ENCODE peak calls at places on chromosome 10, in eight cellular contexts. D, T, S, L, B, M, Q and Z are unnamed samples.
A peak's percentile ranks its signal among the peaks of the same experiment; 100 is the strongest.

GRCh38 chr10:66940950-66941349 is 15.1 kb downstream of the LRRTM3 start:
- DNase-seq in Q (no peak), B (no peak), D (no peak), T (no peak), S (no peak), M (no peak), L (no peak), Z (no peak)

GRCh38 chr10:48606530-48607355 is 1.9 kb upstream of the ARHGAP22 start:
- DNase-seq in M (peak; percentile 58), S (peak; percentile 94), B (no peak), Q (no peak), T (peak; percentile 25), L (peak; percentile 34), D (no peak), Z (no peak)

GRCh38 chr10:111102381-111102973 is 25.6 kb downstream of the ADRA2A start:
- DNase-seq in B (no peak), S (no peak), Q (no peak), L (no peak), M (no peak), T (no peak), D (no peak), Z (no peak)

GRCh38 chr10:29499993-29500537 is 134.7 kb downstream of the SVIL start:
- DNase-seq in D (no peak), S (no peak), L (no peak), T (no peak), Q (no peak), M (no peak), B (no peak), Z (no peak)

GRCh38 chr10:113026679-113027078 is 76.6 kb downstream of the TCF7L2 start:
- DNase-seq in T (no peak), S (peak; percentile 80), B (no peak), Q (no peak), D (no peak), L (no peak), M (no peak), Z (no peak)

GRCh38 chr10:103564116-103564501 is 70.6 kb downstream of the NEURL1 start:
- DNase-seq in Q (no peak), L (no peak), M (no peak), B (no peak), S (no peak), D (no peak), T (no peak), Z (no peak)

GRCh38 chr10:79052311-79053080 is 16.3 kb upstream of the ZMIZ1 start:
- DNase-seq in L (no peak), D (peak; percentile 80), Q (peak; percentile 4), B (no peak), S (no peak), T (peak; percentile 33), M (peak; percentile 72), Z (peak; percentile 53)

GRCh38 chr10:105797234-105797890 is 1156.3 kb downstream of the SORCS3 start:
- DNase-seq in M (no peak), T (peak; percentile 43), Q (no peak), S (no peak), L (no peak), D (peak; percentile 54), B (no peak), Z (no peak)

GRCh38 chr10:52043811-52044210 is 270.3 kb upstream of the DKK1 start:
- DNase-seq in D (peak; percentile 31), M (no peak), Q (no peak), T (no peak), S (no peak), L (no peak), B (no peak), Z (no peak)

GRCh38 chr10:15526754-15527153 is 155.7 kb upstream of the FAM171A1 start:
- DNase-seq in Q (no peak), M (no peak), B (no peak), S (no peak), T (no peak), L (no peak), D (no peak), Z (no peak)

GRCh38 chr10:49328401-49329185 is 29.6 kb downstream of the C10orf71 start:
- DNase-seq in M (no peak), T (no peak), Q (no peak), L (no peak), S (no peak), B (no peak), D (no peak), Z (no peak)

GRCh38 chr10:93437000-93437945 is 44.9 kb downstream of the MYOF start:
- DNase-seq in L (peak; percentile 81), S (peak; percentile 99), D (peak; percentile 37), M (peak; percentile 89), B (no peak), Q (peak; percentile 69), T (no peak), Z (peak; percentile 81)

GRCh38 chr10:16904049-16904448 is 86.8 kb upstream of the RSU1 start:
- DNase-seq in S (no peak), B (no peak), L (no peak), Q (no peak), T (no peak), M (no peak), D (no peak), Z (no peak)

GRCh38 chr10:28930520-28931495 is 253.5 kb downstream of the BAMBI start:
- DNase-seq in L (no peak), S (no peak), Q (no peak), B (no peak), D (no peak), M (no peak), T (no peak), Z (peak; percentile 65)

GRCh38 chr10:79331226-79331625 is 16.0 kb upstream of the PPIF start:
- DNase-seq in Q (no peak), T (no peak), D (no peak), L (no peak), S (no peak), M (no peak), B (no peak), Z (peak; percentile 21)

GRCh38 chr10:51501396-51501795 is 198.0 kb downstream of the CSTF2T start:
- DNase-seq in D (no peak), L (no peak), M (no peak), Q (no peak), S (peak; percentile 60), T (no peak), B (no peak), Z (no peak)

GRCh38 chr10:124995605-124996004 is 53.7 kb downstream of the ZRANB1 start:
- DNase-seq in T (peak; percentile 40), D (no peak), L (no peak), Q (no peak), B (no peak), M (no peak), S (no peak), Z (peak; percentile 30)
- H3K36me3 ChIP-seq in T (peaks cover 7% of the 10 kb centered on the region), D (peaks cover 6% of the 10 kb centered on the region), L (peaks cover 51% of the 10 kb centered on the region), Q (peaks cover 76% of the 10 kb centered on the region), B (no peaks in the 10 kb centered on the region), M (peaks cover 88% of the 10 kb centered on the region), S (peaks cover 41% of the 10 kb centered on the region), Z (peaks cover 94% of the 10 kb centered on the region)

GRCh38 chr10:77507313-77507712 is 130.3 kb downstream of the KCNMA1 start:
- DNase-seq in M (no peak), B (no peak), L (no peak), D (no peak), Q (no peak), T (peak; percentile 57), S (no peak), Z (no peak)
- H3K4me1 ChIP-seq in M (peaks cover 6% of the 10 kb centered on the region), B (peaks cover 6% of the 10 kb centered on the region), L (peaks cover 60% of the 10 kb centered on the region), D (peaks cover 22% of the 10 kb centered on the region), Q (no peaks in the 10 kb centered on the region), T (peaks cover 11% of the 10 kb centered on the region), S (peaks cover 28% of the 10 kb centered on the region), Z (peaks cover 10% of the 10 kb centered on the region)

GRCh38 chr10:32151876-32152275 is 95.7 kb upstream of the KIF5B start:
- DNase-seq in L (no peak), T (no peak), M (peak; percentile 32), S (no peak), B (no peak), D (no peak), Q (no peak), Z (no peak)
- H3K4me3 ChIP-seq in L (no peak overlapping the region), T (no peak overlapping the region), M (no peak overlapping the region), S (no peak overlapping the region), B (no peak overlapping the region), D (no peak overlapping the region), Q (no peak overlapping the region), Z (no peak overlapping the region)

DNA sequence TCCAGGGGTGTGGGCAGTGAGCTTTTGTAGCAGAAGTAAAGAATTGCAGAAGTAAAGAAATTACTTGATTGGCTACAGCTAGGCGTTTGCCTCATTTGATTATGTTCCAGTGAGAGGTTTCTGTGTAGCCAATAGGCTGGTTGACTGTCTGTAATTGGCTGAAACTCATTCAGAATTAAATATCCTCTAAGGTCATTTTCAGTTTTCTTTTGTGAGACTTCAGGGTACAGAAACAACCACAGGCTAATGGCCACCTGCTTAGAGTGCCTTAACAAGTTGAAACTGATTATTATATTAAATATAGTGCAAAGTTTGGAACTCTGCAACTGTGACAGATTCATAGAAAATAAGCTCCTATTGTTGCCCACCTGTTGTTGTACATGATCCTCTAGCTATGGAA is 10.6 kb downstream of the SEC61A2 start:
- DNase-seq in T (no peak), B (no peak), L (no peak), D (no peak), Q (no peak), M (no peak), S (no peak), Z (no peak)
- H3K36me3 ChIP-seq in T (peaks cover 26% of the 10 kb centered on the region), B (peaks cover 2% of the 10 kb centered on the region), L (peaks cover 27% of the 10 kb centered on the region), D (peaks cover 23% of the 10 kb centered on the region), Q (peaks cover 76% of the 10 kb centered on the region), M (peaks cover 60% of the 10 kb centered on the region), S (peaks cover 6% of the 10 kb centered on the region), Z (peaks cover 65% of the 10 kb centered on the region)